ENCODE peak calls at places on chromosomes 11 and 22, in five cellular contexts. One of them, this sample, is unnamed.

GRCh38 chr22:24027389-24027980 is 16.4 kb downstream of the CABIN1 start:
- DNase-seq in fibroblast of the conjunctiva: no peak
- DNase-seq in GM20000: no peak
- DNase-seq in ecto neural progenitor cell: no peak
- DNase-seq in iris pigment epithelial cell: no peak
- DNase-seq in this sample: no peak

GRCh38 chr11:130828741-130829140 is 87.5 kb downstream of the SNX19 start:
- DNase-seq in fibroblast of the conjunctiva: no peak
- DNase-seq in iris pigment epithelial cell: no peak
- DNase-seq in GM20000: no peak
- DNase-seq in ecto neural progenitor cell: no peak
- DNase-seq in this sample: no peak

GRCh38 chr22:36743591-36744412 is 32.1 kb downstream of the IFT27 start:
- DNase-seq in ecto neural progenitor cell: no peak
- DNase-seq in iris pigment epithelial cell: no peak
- DNase-seq in fibroblast of the conjunctiva: no peak
- DNase-seq in GM20000: no peak
- DNase-seq in this sample: no peak

GRCh38 chr11:32224580-32224979 is 133.7 kb downstream of the RCN1 start:
- DNase-seq in GM20000: no peak
- DNase-seq in iris pigment epithelial cell: no peak
- DNase-seq in ecto neural progenitor cell: no peak
- DNase-seq in fibroblast of the conjunctiva: no peak
- DNase-seq in this sample: no peak

GRCh38 chr22:50315289-50316113 is 8.1 kb upstream of the PLXNB2 start:
- DNase-seq in iris pigment epithelial cell: no peak
- DNase-seq in ecto neural progenitor cell: no peak
- DNase-seq in GM20000: peak; percentile 38
- DNase-seq in fibroblast of the conjunctiva: no peak
- DNase-seq in this sample: no peak

GRCh38 chr11:18706330-18707243 is 8.0 kb downstream of the TMEM86A start:
- DNase-seq in fibroblast of the conjunctiva: peak; percentile 12
- DNase-seq in ecto neural progenitor cell: no peak
- DNase-seq in GM20000: peak; percentile 73
- DNase-seq in iris pigment epithelial cell: peak; percentile 54
- DNase-seq in this sample: no peak

GRCh38 chr11:94117871-94118270 is 10.8 kb upstream of the PANX1 start:
- DNase-seq in ecto neural progenitor cell: no peak
- DNase-seq in fibroblast of the conjunctiva: no peak
- DNase-seq in iris pigment epithelial cell: no peak
- DNase-seq in GM20000: no peak
- DNase-seq in this sample: no peak

GRCh38 chr11:124195419-124195734 is 12.2 kb downstream of the OR10D3 start:
- DNase-seq in GM20000: no peak
- DNase-seq in iris pigment epithelial cell: no peak
- DNase-seq in ecto neural progenitor cell: no peak
- DNase-seq in fibroblast of the conjunctiva: no peak
- DNase-seq in this sample: no peak

GRCh38 chr11:112563808-112564207 is 303.1 kb upstream of the PLET1 start:
- DNase-seq in fibroblast of the conjunctiva: no peak
- DNase-seq in GM20000: no peak
- DNase-seq in ecto neural progenitor cell: no peak
- DNase-seq in iris pigment epithelial cell: no peak
- DNase-seq in this sample: no peak

GRCh38 chr11:70544774-70545625 is 146.7 kb downstream of the CTTN start:
- DNase-seq in fibroblast of the conjunctiva: no peak
- DNase-seq in GM20000: no peak
- DNase-seq in ecto neural progenitor cell: peak; percentile 82
- DNase-seq in iris pigment epithelial cell: no peak
- DNase-seq in this sample: no peak

GRCh38 chr11:42524534-42525227 is 787.1 kb upstream of the API5 start:
- DNase-seq in GM20000: peak; percentile 46
- DNase-seq in iris pigment epithelial cell: peak; percentile 10
- DNase-seq in fibroblast of the conjunctiva: peak; percentile 28
- DNase-seq in ecto neural progenitor cell: peak; percentile 81
- DNase-seq in this sample: peak; percentile 68

GRCh38 chr11:62001450-62002178 is 34.2 kb upstream of the FTH1 start:
- DNase-seq in ecto neural progenitor cell: no peak
- DNase-seq in iris pigment epithelial cell: peak; percentile 63
- DNase-seq in GM20000: no peak
- DNase-seq in fibroblast of the conjunctiva: no peak
- DNase-seq in this sample: no peak